ENCODE peak calls at places on chromosomes 13 and 19, in four cellular contexts. N, D, A and X are unnamed samples.

GRCh38 chr13:102267191-102267590 is 134.7 kb downstream of the FGF14 start:
- DNase-seq in N (no peak), D (no peak), A (no peak), X (no peak)

GRCh38 chr19:36051637-36052036 is 2.4 kb downstream of the THAP8 start:
- DNase-seq in N (no peak), D (no peak), A (no peak), X (no peak)

GRCh38 chr13:111280666-111281577 is 39.5 kb upstream of the TEX29 start:
- DNase-seq in N (peak; percentile 53), D (no peak), A (no peak), X (no peak)

GRCh38 chr19:13463296-13463695 is 43.0 kb downstream of the CACNA1A start:
- DNase-seq in N (peak; percentile 9), D (no peak), A (no peak), X (no peak)

GRCh38 chr19:54029930-54030490 is 33.7 kb downstream of the VSTM1 start:
- DNase-seq in N (peak; percentile 55), D (peak; percentile 43), A (peak; percentile 51), X (peak; percentile 44)

GRCh38 chr19:18385675-18386542 is at the start of gene GDF15:
- DNase-seq in N (peak; percentile 94), D (peak; percentile 70), A (peak; percentile 91), X (peak; percentile 64)

GRCh38 chr19:2271516-2272103 is 10.4 kb downstream of the PEAK3 start:
- DNase-seq in N (peak; percentile 82), D (no peak), A (no peak), X (peak; percentile 38)

GRCh38 chr19:4768934-4769777 is 22.4 kb upstream of the FEM1A start:
- DNase-seq in N (peak; percentile 76), D (peak; percentile 81), A (peak; percentile 88), X (peak; percentile 98)

GRCh38 chr19:3123088-3123721 is 12.6 kb upstream of the GNA15 start:
- DNase-seq in N (no peak), D (no peak), A (no peak), X (no peak)

GRCh38 chr13:111202745-111203144 is 87.6 kb downstream of the ARHGEF7 start:
- DNase-seq in N (peak; percentile 71), D (peak; percentile 73), A (no peak), X (peak; percentile 67)

GRCh38 chr13:42084722-42085121 is 36.3 kb downstream of the DGKH start:
- DNase-seq in N (no peak), D (no peak), A (no peak), X (no peak)

GRCh38 chr13:76965759-76966421 is 17.6 kb downstream of the ACOD1 start:
- DNase-seq in N (peak; percentile 62), D (no peak), A (no peak), X (peak; percentile 74)

GRCh38 chr13:94128430-94128829 is 351.1 kb downstream of the DCT start:
- DNase-seq in N (peak; percentile 17), D (no peak), A (no peak), X (peak; percentile 37)

GRCh38 chr13:51057931-51058330 is 53.1 kb downstream of the C13orf42 start:
- DNase-seq in N (no peak), D (no peak), A (no peak), X (no peak)

GRCh38 chr19:43315851-43316250 is 37.6 kb upstream of the CD177 start:
- DNase-seq in N (no peak), D (no peak), A (no peak), X (peak; percentile 53)

GRCh38 chr19:33878912-33879810 is 82.5 kb downstream of the KCTD15 start:
- DNase-seq in N (no peak), D (no peak), A (no peak), X (no peak)

GRCh38 chr13:80101040-80101439 is 239.9 kb downstream of the SPRY2 start:
- DNase-seq in N (no peak), D (no peak), A (no peak), X (no peak)

GRCh38 chr19:46602392-46603194 is 1.5 kb downstream of the CALM3 start:
- DNase-seq in N (no peak), D (peak; percentile 7), A (no peak), X (peak; percentile 35)

GRCh38 chr13:28527629-28528028 is 32.7 kb upstream of the FLT1 start:
- DNase-seq in N (no peak), D (no peak), A (no peak), X (no peak)

GRCh38 chr19:41626278-41626677 is 596 bp downstream of the CEACAM4 start:
- DNase-seq in N (no peak), D (no peak), A (no peak), X (no peak)

GRCh38 chr19:41431426-41432386 is 4.5 kb upstream of the B3GNT8 start:
- DNase-seq in N (peak; percentile 54), D (no peak), A (no peak), X (peak; percentile 17)

GRCh38 chr19:10271543-10272086 is 695 bp downstream of the ICAM1 start:
- DNase-seq in N (no peak), D (peak; percentile 68), A (no peak), X (no peak)

GRCh38 chr13:46380242-46380641 is 6.8 kb downstream of the RUBCNL start:
- DNase-seq in N (no peak), D (no peak), A (no peak), X (no peak)

GRCh38 chr19:13843104-13843921 is 33.6 kb upstream of the NANOS3 start:
- DNase-seq in N (peak; percentile 54), D (no peak), A (peak; percentile 45), X (no peak)

GRCh38 chr13:60572855-60573254 is 175.8 kb downstream of the TDRD3 start:
- DNase-seq in N (no peak), D (no peak), A (no peak), X (no peak)

GRCh38 chr19:29708553-29709439 is 6.3 kb downstream of the C19orf12 start:
- DNase-seq in N (no peak), D (no peak), A (no peak), X (no peak)